ENCODE peak calls at places on chromosomes 7 and 10, in five cellular contexts. One of them, this sample, is unnamed.

GRCh38 chr7:142957723-142958122 is 4.4 kb downstream of the KEL start:
- DNase-seq in spleen: no peak
- DNase-seq in Panc1: no peak
- DNase-seq in HCT116: no peak
- DNase-seq in suprapubic skin: no peak
- DNase-seq in this sample: no peak

GRCh38 chr10:61752111-61753011 is 89.6 kb downstream of the CABCOCO1 start:
- DNase-seq in HCT116: peak
- DNase-seq in spleen: no peak
- DNase-seq in Panc1: no peak
- DNase-seq in suprapubic skin: no peak
- DNase-seq in this sample: no peak

GRCh38 chr7:111987115-111987826 is 218.9 kb downstream of the DOCK4 start:
- DNase-seq in HCT116: no peak
- DNase-seq in spleen: no peak
- DNase-seq in Panc1: no peak
- DNase-seq in suprapubic skin: no peak
- DNase-seq in this sample: no peak

GRCh38 chr10:125868372-125868975 is 12.6 kb downstream of the DHX32 start:
- DNase-seq in Panc1: peak
- DNase-seq in suprapubic skin: no peak
- DNase-seq in HCT116: peak
- DNase-seq in spleen: no peak
- DNase-seq in this sample: no peak

GRCh38 chr10:67077376-67077775 is 151.5 kb downstream of the LRRTM3 start:
- DNase-seq in HCT116: no peak
- DNase-seq in spleen: no peak
- DNase-seq in Panc1: no peak
- DNase-seq in suprapubic skin: no peak
- DNase-seq in this sample: no peak

GRCh38 chr10:130935051-130935450 is 376.5 kb downstream of the TCERG1L start:
- DNase-seq in Panc1: no peak
- DNase-seq in suprapubic skin: no peak
- DNase-seq in spleen: no peak
- DNase-seq in HCT116: no peak
- DNase-seq in this sample: no peak

GRCh38 chr7:129257168-129257567 is 32.3 kb downstream of the AHCYL2 start:
- DNase-seq in suprapubic skin: no peak
- DNase-seq in HCT116: no peak
- DNase-seq in spleen: no peak
- DNase-seq in Panc1: no peak
- DNase-seq in this sample: no peak

GRCh38 chr7:155449008-155449879 is 8.7 kb upstream of the EN2 start:
- DNase-seq in Panc1: no peak
- DNase-seq in HCT116: no peak
- DNase-seq in spleen: peak
- DNase-seq in suprapubic skin: no peak
- DNase-seq in this sample: no peak

GRCh38 chr7:7996568-7996967 is 28.0 kb downstream of the GLCCI1 start:
- DNase-seq in Panc1: no peak
- DNase-seq in HCT116: no peak
- DNase-seq in suprapubic skin: no peak
- DNase-seq in spleen: no peak
- DNase-seq in this sample: no peak

GRCh38 chr7:20183086-20183485 is 34.1 kb downstream of the MACC1 start:
- DNase-seq in Panc1: no peak
- DNase-seq in HCT116: no peak
- DNase-seq in suprapubic skin: no peak
- DNase-seq in spleen: no peak
- DNase-seq in this sample: no peak

GRCh38 chr7:136533732-136534131 is 334.7 kb upstream of the CHRM2 start:
- DNase-seq in suprapubic skin: no peak
- DNase-seq in spleen: no peak
- DNase-seq in Panc1: no peak
- DNase-seq in HCT116: no peak
- DNase-seq in this sample: no peak

GRCh38 chr7:5597772-5598171 is 174.1 kb upstream of the TNRC18 start:
- DNase-seq in spleen: no peak
- DNase-seq in Panc1: no peak
- DNase-seq in HCT116: no peak
- DNase-seq in suprapubic skin: no peak
- DNase-seq in this sample: no peak

GRCh38 chr7:100728196-100728595 is 5.2 kb upstream of the ZAN start:
- DNase-seq in spleen: no peak
- DNase-seq in suprapubic skin: no peak
- DNase-seq in HCT116: no peak
- DNase-seq in Panc1: no peak
- DNase-seq in this sample: no peak

GRCh38 chr10:13238271-13239077 is 4.3 kb upstream of the UCMA start:
- DNase-seq in suprapubic skin: no peak
- DNase-seq in HCT116: no peak
- DNase-seq in Panc1: no peak
- DNase-seq in spleen: no peak
- DNase-seq in this sample: no peak

GRCh38 chr7:54546081-54546985 is 4.2 kb downstream of the VSTM2A start:
- DNase-seq in spleen: peak
- DNase-seq in Panc1: no peak
- DNase-seq in HCT116: no peak
- DNase-seq in suprapubic skin: no peak
- DNase-seq in this sample: no peak

GRCh38 chr7:135168001-135168400 is 2.5 kb downstream of the CYREN start:
- DNase-seq in spleen: peak
- DNase-seq in suprapubic skin: no peak
- DNase-seq in HCT116: no peak
- DNase-seq in Panc1: no peak
- DNase-seq in this sample: no peak

GRCh38 chr10:115936926-115937755 is 335.9 kb downstream of the GFRA1 start:
- DNase-seq in HCT116: no peak
- DNase-seq in suprapubic skin: no peak
- DNase-seq in spleen: no peak
- DNase-seq in Panc1: no peak
- DNase-seq in this sample: no peak

GRCh38 chr7:55964261-55964801 is at the start of gene NIPSNAP2:
- DNase-seq in suprapubic skin: peak
- DNase-seq in HCT116: peak
- DNase-seq in Panc1: no peak
- DNase-seq in spleen: no peak
- DNase-seq in this sample: peak

GRCh38 chr7:27247000-27247399 is 4.4 kb downstream of the EVX1 start:
- DNase-seq in spleen: no peak
- DNase-seq in HCT116: no peak
- DNase-seq in Panc1: no peak
- DNase-seq in suprapubic skin: no peak
- DNase-seq in this sample: no peak

GRCh38 chr7:42573904-42574692 is 337.1 kb upstream of the GLI3 start:
- DNase-seq in suprapubic skin: no peak
- DNase-seq in HCT116: no peak
- DNase-seq in spleen: no peak
- DNase-seq in Panc1: no peak
- DNase-seq in this sample: no peak
- TF ChIP-seq POLR2AphosphoS5 in suprapubic skin: no peak
- TF ChIP-seq POLR2AphosphoS5 in HCT116: no peak
- TF ChIP-seq POLR2AphosphoS5 in spleen: no peak
- TF ChIP-seq POLR2AphosphoS5 in Panc1: no peak
- TF ChIP-seq POLR2AphosphoS5 in this sample: no peak

DNA sequence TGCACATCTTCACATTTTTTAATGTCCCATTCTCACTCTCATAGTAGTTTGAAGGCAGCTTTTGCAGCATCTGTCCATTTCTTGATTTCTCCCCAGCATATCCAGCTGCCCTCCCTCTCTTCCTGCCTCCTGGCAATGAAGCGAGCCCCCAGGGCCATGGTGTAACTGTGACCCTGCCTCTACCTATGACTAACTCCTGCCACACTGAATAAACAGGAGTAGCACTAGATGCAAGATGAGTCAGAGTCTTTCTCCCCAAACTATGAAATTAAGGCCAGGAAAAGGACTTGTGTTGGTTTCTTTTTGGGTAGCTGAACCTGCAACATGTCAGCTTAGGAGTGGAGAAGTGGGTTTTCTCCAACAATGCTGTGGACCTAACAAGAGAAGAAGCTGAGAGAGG is 329.0 kb downstream of the RNLS start:
- DNase-seq in spleen: no peak
- DNase-seq in HCT116: peak
- DNase-seq in Panc1: peak
- DNase-seq in suprapubic skin: no peak
- DNase-seq in this sample: no peak
- TF ChIP-seq POLR2AphosphoS5 in spleen: no peak
- TF ChIP-seq POLR2AphosphoS5 in HCT116: no peak
- TF ChIP-seq POLR2AphosphoS5 in Panc1: peak
- TF ChIP-seq POLR2AphosphoS5 in suprapubic skin: no peak
- TF ChIP-seq POLR2AphosphoS5 in this sample: no peak

DNA sequence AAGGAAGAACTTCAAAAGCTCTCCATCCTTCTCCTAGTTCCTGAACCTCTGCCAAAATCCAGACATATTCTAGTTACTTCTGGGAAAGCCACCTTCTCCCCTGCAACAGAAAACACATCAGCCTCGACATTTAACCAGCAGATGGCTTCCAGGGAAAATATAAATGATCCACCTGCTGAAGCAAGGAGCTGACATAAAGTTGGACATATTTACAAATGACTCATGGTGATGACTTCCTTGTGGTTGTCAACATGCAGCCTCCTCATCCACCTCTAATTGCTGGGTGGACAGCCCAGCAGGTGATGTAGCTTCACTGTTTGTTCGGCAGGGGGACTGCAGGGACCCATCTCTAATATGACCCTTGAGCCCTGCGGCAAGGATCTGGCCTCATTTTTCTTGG is 266.0 kb downstream of the C7orf25 start:
- DNase-seq in Panc1: no peak
- DNase-seq in HCT116: no peak
- DNase-seq in spleen: no peak
- DNase-seq in suprapubic skin: no peak
- DNase-seq in this sample: no peak
- TF ChIP-seq POLR2AphosphoS5 in Panc1: no peak
- TF ChIP-seq POLR2AphosphoS5 in HCT116: no peak
- TF ChIP-seq POLR2AphosphoS5 in spleen: no peak
- TF ChIP-seq POLR2AphosphoS5 in suprapubic skin: no peak
- TF ChIP-seq POLR2AphosphoS5 in this sample: no peak

DNA sequence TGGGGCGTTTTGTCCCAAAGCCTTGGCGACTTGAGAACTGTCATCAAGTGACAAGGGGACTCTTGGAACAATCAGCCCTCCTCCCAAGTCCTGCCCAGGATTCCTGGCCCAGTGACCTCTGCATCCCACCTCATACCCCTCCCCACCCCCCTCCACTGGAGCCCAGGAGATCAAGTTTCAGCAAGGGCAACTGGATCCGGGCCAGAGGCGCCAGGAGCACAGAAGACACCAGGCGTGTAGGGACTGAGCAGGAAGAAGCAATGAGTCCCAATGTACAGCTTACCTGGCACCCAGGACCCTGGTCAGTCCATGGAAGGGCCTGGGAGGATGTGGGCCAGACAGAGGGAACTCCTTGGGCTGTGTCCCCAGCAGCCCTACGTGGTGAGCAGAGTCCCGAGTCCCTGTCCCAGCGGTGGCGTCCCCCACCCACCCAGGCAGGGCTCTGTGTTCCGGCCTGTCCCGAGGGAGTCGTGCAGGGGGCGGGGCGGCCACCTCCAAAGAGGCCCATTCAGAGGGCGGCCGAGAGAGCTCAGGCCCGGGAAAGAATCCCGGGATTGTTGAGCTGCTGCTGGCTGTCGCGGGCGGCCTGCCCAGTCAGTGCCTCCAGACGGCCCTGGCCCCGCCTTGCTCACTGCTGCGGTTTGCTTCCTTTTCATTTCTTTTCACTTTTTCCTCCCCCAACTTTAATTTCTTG is 254.1 kb downstream of the TNS3 start:
- DNase-seq in Panc1: no peak
- DNase-seq in suprapubic skin: peak
- DNase-seq in spleen: no peak
- DNase-seq in HCT116: no peak
- DNase-seq in this sample: no peak
- TF ChIP-seq POLR2AphosphoS5 in Panc1: peak
- TF ChIP-seq POLR2AphosphoS5 in suprapubic skin: no peak
- TF ChIP-seq POLR2AphosphoS5 in spleen: no peak
- TF ChIP-seq POLR2AphosphoS5 in HCT116: no peak
- TF ChIP-seq POLR2AphosphoS5 in this sample: no peak

DNA sequence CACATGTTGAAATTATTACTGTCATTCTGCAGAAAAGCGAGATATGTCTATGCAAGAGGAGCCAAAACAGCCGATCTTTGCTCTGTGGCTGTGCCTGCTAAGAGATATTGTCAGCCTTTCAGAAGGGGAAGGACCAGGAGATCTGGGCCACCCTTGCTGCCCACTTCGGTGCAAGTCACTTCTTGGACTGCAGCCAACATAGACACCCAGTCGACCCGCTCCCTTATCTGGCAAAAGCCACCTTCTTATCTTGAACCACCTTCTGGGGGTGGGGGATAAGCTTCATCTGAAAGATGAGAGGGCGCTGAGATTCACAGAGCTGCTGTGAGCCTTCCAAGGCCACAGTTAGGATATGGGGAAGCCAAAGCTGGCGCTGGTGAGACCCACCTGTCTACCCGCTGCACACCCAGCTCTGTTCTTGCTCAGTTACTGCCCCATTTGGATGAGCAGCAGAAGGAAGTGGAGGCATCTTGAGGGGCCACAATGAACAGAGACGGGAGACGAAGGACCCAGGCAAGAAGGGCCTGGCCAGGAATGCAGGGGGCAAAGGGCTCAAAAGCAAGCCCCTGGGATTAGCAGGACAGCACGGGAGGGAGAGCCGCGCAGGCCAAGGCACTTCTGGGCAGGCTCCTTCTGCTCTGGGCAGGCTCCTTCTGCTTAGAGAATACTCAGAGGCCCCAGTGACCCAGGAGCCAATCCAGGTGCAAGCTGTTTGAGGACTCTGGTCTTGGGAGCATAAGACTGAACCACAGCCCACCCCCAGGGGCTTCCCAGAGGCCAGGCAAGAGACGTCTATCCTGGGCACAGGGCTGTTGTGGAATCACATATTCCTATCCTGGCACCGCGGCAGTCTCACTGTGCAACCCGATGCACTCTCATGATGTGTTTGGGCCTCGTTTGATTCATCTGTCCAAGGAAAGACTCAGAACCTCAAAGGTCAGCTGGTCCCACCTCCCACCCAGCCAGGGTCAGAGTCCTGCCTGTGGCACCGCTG is 38.4 kb upstream of the NPFFR1 start:
- DNase-seq in HCT116: no peak
- DNase-seq in Panc1: no peak
- DNase-seq in spleen: no peak
- DNase-seq in suprapubic skin: no peak
- DNase-seq in this sample: no peak
- TF ChIP-seq POLR2AphosphoS5 in HCT116: no peak
- TF ChIP-seq POLR2AphosphoS5 in Panc1: no peak
- TF ChIP-seq POLR2AphosphoS5 in spleen: no peak
- TF ChIP-seq POLR2AphosphoS5 in suprapubic skin: no peak
- TF ChIP-seq POLR2AphosphoS5 in this sample: no peak